ENCODE peak calls at places on chromosome 21, in five cellular contexts. W is endodermal cell, H is WERI-Rb-1, A is progenitor cell of endocrine pancreas, N is keratinocyte. I is an unnamed sample.

GRCh38 chr21:42980959-42981523 is 6.7 kb downstream of the PKNOX1 start:
- DNase-seq in A (no peak), W (no peak), N (no peak), H (peak), I (no peak)

GRCh38 chr21:34840693-34841092 is 171.9 kb downstream of the CLIC6 start:
- DNase-seq in N (no peak), W (peak), H (no peak), A (no peak), I (no peak)

GRCh38 chr21:31732891-31733520 is 1.1 kb upstream of the SCAF4 start:
- DNase-seq in N (no peak), H (peak), A (no peak), W (peak), I (peak)

GRCh38 chr21:43369124-43369523 is 57.8 kb downstream of the SIK1 start:
- DNase-seq in W (no peak), N (no peak), A (no peak), H (no peak), I (peak)

GRCh38 chr21:38994014-38994413 is 188.3 kb downstream of the ETS2 start:
- DNase-seq in N (no peak), A (no peak), H (no peak), W (no peak), I (no peak)

GRCh38 chr21:37871121-37871862 is 45.0 kb downstream of the KCNJ6 start:
- DNase-seq in A (no peak), W (no peak), H (no peak), N (no peak), I (no peak)

GRCh38 chr21:43370091-43370658 is 56.8 kb downstream of the SIK1 start:
- DNase-seq in A (no peak), N (no peak), W (no peak), H (no peak), I (peak)

GRCh38 chr21:21921410-21922232 is 923.4 kb downstream of the NCAM2 start:
- DNase-seq in H (no peak), W (no peak), A (no peak), N (no peak), I (no peak)

GRCh38 chr21:43909736-43910455 is 44.9 kb downstream of the AGPAT3 start:
- DNase-seq in W (peak), N (no peak), A (no peak), H (no peak), I (no peak)

GRCh38 chr21:23624281-23624680 is 1983.0 kb downstream of the MRPL39 start:
- DNase-seq in H (no peak), A (no peak), W (no peak), N (no peak), I (no peak)

GRCh38 chr21:32562426-32562825 is 22.9 kb downstream of the TCP10L start:
- DNase-seq in W (peak), N (no peak), A (no peak), H (no peak), I (no peak)

GRCh38 chr21:32131960-32132359 is 146.9 kb downstream of the MIS18A start:
- DNase-seq in H (no peak), A (no peak), W (no peak), N (no peak), I (no peak)

GRCh38 chr21:14826630-14827029 is 238.2 kb downstream of the NRIP1 start:
- DNase-seq in W (no peak), N (no peak), H (no peak), A (no peak), I (no peak)

GRCh38 chr21:29470397-29470796 is 171.7 kb downstream of the BACH1 start:
- DNase-seq in H (no peak), A (no peak), W (no peak), N (no peak), I (no peak)

GRCh38 chr21:19353271-19353670 is 949.7 kb upstream of the TMPRSS15 start:
- DNase-seq in H (no peak), A (no peak), N (no peak), W (no peak), I (no peak)

GRCh38 chr21:36211660-36212512 is 55.3 kb downstream of the DOP1B start:
- DNase-seq in N (no peak), W (no peak), A (no peak), H (no peak), I (no peak)

DNA sequence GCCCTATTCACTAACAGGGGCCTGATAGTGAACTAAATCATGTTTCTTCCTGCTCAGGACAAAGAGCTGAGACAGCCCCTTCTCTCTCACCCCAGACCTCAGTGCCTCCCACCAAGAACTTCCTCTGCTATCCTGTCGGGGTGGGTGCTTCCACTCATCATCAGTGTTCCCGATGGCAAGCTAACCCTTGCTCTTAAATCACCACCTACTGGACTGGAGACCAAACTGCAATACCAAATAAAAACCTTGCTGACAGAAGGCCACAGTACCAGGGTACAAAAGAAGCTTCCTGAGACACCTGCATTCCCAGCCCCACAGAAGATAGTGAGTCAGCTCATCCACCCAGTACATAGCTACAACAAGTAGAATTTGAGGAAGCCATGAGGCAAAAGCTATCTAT is 799.5 kb downstream of the LTN1 start:
- DNase-seq in H (no peak), W (no peak), A (no peak), N (no peak), I (no peak)
- TF ChIP-seq CTCF in H (peak), W (peak), A (no peak), N (peak), I (no peak)

GRCh38 chr21:41916888-41917433 is 36.9 kb downstream of the C2CD2 start:
- DNase-seq in N (no peak), A (no peak), W (no peak), H (no peak), I (no peak)
- TF ChIP-seq CTCF in N (no peak), A (no peak), W (no peak), H (no peak), I (no peak)

DNA sequence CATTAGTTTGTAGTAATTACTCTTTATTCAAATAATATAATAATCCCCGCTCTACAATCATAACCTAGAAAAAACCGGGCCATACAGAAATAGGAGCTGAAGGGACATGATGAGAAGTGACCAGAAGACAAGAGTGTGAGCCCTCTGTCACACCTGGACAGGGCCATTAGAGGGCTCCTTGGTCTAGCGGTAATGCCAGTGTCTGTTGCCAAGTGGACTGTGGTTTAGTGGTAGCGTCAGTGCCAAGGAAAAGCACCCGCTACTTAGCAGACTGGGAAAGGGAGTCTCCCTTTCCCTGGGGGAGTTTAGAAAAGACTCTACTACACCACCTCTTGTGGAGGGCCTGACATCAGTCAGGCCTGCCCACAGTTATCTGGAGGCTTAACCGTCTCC is 19.1 kb downstream of the PCBP3 start:
- DNase-seq in W (no peak), N (no peak), H (no peak), A (no peak), I (no peak)
- TF ChIP-seq CTCF in W (no peak), N (no peak), H (no peak), A (no peak), I (no peak)

DNA sequence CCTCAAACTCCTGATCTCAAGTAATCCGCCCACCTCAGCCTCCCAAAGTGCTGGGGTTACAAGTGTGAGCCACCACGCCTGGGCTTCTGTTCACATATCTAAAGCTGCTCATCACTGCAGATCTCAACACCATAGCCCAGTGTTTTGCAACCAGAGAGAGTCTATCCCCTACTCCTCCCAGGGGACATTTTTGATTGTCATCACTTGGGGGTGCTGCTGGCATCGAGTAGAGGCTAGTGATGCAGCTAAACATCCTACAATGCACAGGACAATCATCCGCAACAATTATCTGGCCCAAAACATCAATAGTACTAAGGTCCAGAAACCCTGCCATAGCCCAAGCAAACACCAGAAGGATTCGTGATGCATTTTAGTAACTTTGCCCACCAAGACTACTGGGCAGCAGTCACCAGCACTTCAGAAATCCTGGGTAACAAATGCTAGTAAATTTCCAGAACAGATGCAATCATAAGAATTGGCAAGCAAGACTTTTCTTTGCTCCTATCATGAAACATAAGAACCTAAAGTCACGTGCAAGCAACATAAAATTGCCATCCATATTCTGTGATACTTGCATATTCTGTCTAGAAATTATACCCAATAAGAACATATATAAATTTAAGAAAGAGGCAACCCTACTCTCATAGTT is 159.2 kb downstream of the APP start:
- DNase-seq in A (no peak), H (no peak), N (no peak), W (no peak), I (no peak)
- TF ChIP-seq CTCF in A (no peak), H (peak), N (no peak), W (no peak), I (no peak)